ENCODE peak calls at places on chromosomes 7 and 10, in four cellular contexts. J is K562, O is HepG2, S is GM12878. K is an unnamed sample.

GRCh38 chr7:24133691-24134090 is 150.3 kb upstream of the NPY start:
- DNase-seq in J (no peak), O (no peak), S (no peak), K (no peak)

GRCh38 chr7:115429918-115430317 is 508.0 kb downstream of the MDFIC start:
- DNase-seq in J (no peak), O (no peak), S (no peak), K (no peak)

GRCh38 chr10:22218448-22218847 is 633 bp upstream of the EBLN1 start:
- DNase-seq in J (no peak), O (peak), S (no peak), K (peak)

GRCh38 chr7:118312051-118312450 is 87.5 kb downstream of the ANKRD7 start:
- DNase-seq in J (no peak), O (no peak), S (peak), K (no peak)

GRCh38 chr7:51451751-51452465 is 135.3 kb upstream of the COBL start:
- DNase-seq in J (no peak), O (no peak), S (no peak), K (peak)

GRCh38 chr7:151091431-151091830 is 5.2 kb downstream of the AGAP3 start:
- DNase-seq in J (peak), O (no peak), S (no peak), K (peak)

GRCh38 chr10:48517482-48517881 is 87.4 kb downstream of the ARHGAP22 start:
- DNase-seq in J (no peak), O (no peak), S (no peak), K (no peak)

GRCh38 chr7:51040777-51041176 is 258.1 kb upstream of the GRB10 start:
- DNase-seq in J (no peak), O (no peak), S (no peak), K (no peak)

GRCh38 chr10:1074748-1075358 is 18.7 kb downstream of the WDR37 start:
- DNase-seq in J (no peak), O (no peak), S (no peak), K (peak)

GRCh38 chr10:120813085-120813484 is 38.1 kb upstream of the WDR11 start:
- DNase-seq in J (no peak), O (no peak), S (no peak), K (no peak)

GRCh38 chr7:75639893-75640600 is 98.7 kb downstream of the HIP1 start:
- DNase-seq in J (no peak), O (no peak), S (no peak), K (no peak)
- TF ChIP-seq POLR2AphosphoS5 in J (no peak), O (no peak), S (no peak), K (no peak)

GRCh38 chr7:130273081-130273699 is 6.5 kb downstream of the CPA2 start:
- DNase-seq in J (no peak), O (no peak), S (no peak), K (peak)
- H2AFZ ChIP-seq in J (peak), O (no peak), S (no peak), K (no peak)

GRCh38 chr10:126839094-126839761 is 66.0 kb upstream of the DOCK1 start:
- DNase-seq in J (no peak), O (no peak), S (no peak), K (peak)
- TF ChIP-seq JUNB in J (no peak), O (no peak), S (no peak), K (no peak)

DNA sequence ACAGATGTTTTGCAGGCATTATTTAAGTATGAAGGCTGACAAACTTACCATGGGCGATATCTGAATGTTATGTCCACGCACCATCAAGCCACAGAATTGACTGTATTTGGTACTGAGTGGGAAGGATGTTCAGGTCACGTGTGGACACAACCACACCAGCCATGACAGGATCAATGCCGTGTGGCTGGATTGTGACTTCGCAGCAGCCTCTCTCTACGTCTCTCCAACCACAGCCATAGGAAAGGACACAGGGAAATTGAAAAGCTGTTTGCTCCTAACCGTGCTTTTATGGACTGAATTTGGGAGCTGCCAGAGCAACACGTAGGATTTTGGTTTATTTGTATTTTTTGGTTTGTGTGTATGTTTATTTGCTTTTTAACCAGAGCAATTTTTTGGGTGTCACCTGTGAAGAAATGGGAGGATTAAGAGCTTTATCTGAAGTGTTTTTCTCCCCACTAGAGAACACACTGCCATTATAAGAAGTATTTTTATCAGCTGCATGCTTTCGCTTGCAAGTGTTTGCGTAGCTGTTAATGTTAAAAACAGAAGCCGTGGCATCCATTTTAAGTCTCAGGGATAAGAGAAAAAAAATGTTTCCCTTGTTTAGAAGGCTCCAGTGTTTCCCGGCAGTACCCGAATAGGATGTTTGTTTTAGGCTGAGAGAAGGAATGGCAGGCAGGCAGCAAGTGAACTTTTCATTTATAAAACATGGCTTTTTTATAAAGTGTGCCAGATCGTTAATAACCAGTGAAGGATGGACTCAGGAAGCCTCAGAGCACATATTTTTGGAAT is 401.1 kb upstream of the NFE2L3 start:
- DNase-seq in J (no peak), O (no peak), S (no peak), K (no peak)
- TF ChIP-seq POLR2AphosphoS5 in J (no peak), O (no peak), S (no peak), K (no peak)

DNA sequence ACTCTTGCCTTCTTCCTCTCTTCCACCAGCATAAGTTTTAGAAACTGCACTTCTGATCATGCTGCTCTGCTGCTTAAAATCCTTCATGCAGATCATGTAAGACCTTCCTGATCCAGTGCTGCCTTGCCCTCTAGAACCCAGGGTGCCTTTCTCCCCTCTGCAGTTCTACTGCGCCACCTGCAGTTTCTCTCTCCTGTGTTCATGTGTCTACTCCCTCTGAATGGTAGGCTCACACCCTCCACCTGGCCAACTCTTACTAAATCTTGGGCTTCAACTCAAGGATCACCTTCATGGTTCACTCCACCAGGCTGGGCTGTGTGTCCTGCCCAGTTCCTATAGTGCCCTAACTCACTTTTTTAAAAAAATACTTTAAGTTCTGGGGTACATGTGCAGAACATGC is 174.6 kb upstream of the ITGB1 start:
- DNase-seq in J (no peak), O (no peak), S (no peak), K (peak)
- H2AFZ ChIP-seq in J (no peak), O (no peak), S (no peak), K (peak)

GRCh38 chr10:86284355-86285105 is 82.1 kb downstream of the GRID1 start:
- DNase-seq in J (no peak), O (no peak), S (no peak), K (no peak)
- TF ChIP-seq JUNB in J (no peak), O (no peak), S (no peak), K (no peak)

GRCh38 chr7:148622887-148623585 is 32.5 kb downstream of the C7orf33 start:
- DNase-seq in J (no peak), O (no peak), S (no peak), K (peak)
- TF ChIP-seq POLR2AphosphoS5 in J (no peak), O (no peak), S (no peak), K (no peak)

GRCh38 chr10:123796736-123797135 is 94.9 kb downstream of the CPXM2 start:
- DNase-seq in J (peak), O (no peak), S (no peak), K (no peak)

GRCh38 chr10:123797813-123798212 is 93.8 kb downstream of the CPXM2 start:
- DNase-seq in J (no peak), O (no peak), S (no peak), K (peak)

GRCh38 chr10:123800821-123801220 is 90.8 kb downstream of the CPXM2 start:
- DNase-seq in J (no peak), O (no peak), S (no peak), K (no peak)

GRCh38 chr10:123798856-123799255 is 92.8 kb downstream of the CPXM2 start:
- DNase-seq in J (no peak), O (no peak), S (no peak), K (no peak)

GRCh38 chr10:123800299-123800698 is 91.3 kb downstream of the CPXM2 start:
- DNase-seq in J (peak), O (no peak), S (no peak), K (no peak)
- H2AFZ ChIP-seq in J (peak), O (no peak), S (no peak), K (no peak)

DNA sequence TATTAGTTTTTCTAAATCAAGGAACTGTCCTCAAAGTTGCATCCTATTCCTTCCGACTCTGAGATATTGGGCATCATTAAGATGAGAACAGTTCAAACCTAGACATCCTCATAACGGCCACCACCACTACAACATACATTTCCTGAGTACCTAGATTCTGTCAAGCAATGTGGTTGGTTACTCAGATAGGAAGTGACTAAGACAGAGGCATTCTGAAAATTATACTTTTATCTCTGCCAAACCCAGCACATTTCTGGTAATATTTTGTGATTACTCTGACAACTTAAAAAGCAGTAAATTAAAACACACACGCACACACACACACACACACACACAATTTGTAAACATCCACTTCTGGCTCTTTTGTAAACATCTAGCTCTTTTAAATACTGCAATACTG is 291.2 kb upstream of the MEOX2 start:
- DNase-seq in J (no peak), O (no peak), S (no peak), K (no peak)
- TF ChIP-seq JUNB in J (no peak), O (no peak), S (no peak), K (no peak)

DNA sequence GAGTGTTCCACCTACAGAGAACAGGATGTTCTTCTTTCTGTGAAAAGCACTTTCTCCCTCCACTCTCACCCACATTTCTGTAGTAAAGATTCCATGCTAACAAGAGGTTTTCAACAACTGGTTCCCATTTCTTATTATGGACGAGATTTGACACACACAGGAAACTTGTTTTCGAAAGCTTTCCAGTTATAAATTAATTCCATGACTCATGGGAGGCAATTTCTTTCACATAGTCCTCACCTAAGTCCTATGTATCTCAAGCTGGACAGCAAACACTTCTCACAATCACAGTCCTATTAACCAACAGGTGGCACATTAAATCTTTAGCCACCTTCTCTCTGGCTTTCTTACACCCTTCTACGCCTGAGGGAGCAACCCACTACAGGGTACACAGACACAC is 24.5 kb downstream of the RAPGEF5 start:
- DNase-seq in J (no peak), O (no peak), S (no peak), K (no peak)
- TF ChIP-seq POLR2AphosphoS5 in J (no peak), O (no peak), S (no peak), K (no peak)

K was measured in GM23338.